ENCODE peak calls at places on chromosomes 1 and 21, in six cellular contexts. I is GM12878, L is K562, V is HepG2, Z is HCT116, M is H1. B is an unnamed sample. For H3K9me3, the result is how much of the 10 kb centered on the place peaks cover.

GRCh38 chr1:27574871-27575831 is 28.8 kb downstream of the AHDC1 start:
- DNase-seq in Z (no peak), I (no peak), M (peak), L (peak), V (no peak), B (peak)

GRCh38 chr1:159171254-159171687 is at the start of gene CADM3:
- DNase-seq in M (peak), V (no peak), I (no peak), Z (no peak), L (no peak), B (no peak)

GRCh38 chr1:10020668-10021067 is 12.1 kb upstream of the UBE4B start:
- DNase-seq in I (no peak), M (no peak), V (no peak), Z (no peak), L (no peak), B (no peak)

GRCh38 chr1:39987869-39988268 is 32.9 kb downstream of the MFSD2A start:
- DNase-seq in L (no peak), Z (no peak), I (no peak), M (no peak), V (no peak), B (no peak)

GRCh38 chr1:224427346-224427745 is 7.3 kb downstream of the WDR26 start:
- DNase-seq in Z (no peak), I (no peak), M (no peak), L (no peak), V (no peak), B (no peak)

GRCh38 chr1:211741116-211741515 is 65.7 kb upstream of the NEK2 start:
- DNase-seq in Z (no peak), M (no peak), V (no peak), L (no peak), I (no peak), B (no peak)

GRCh38 chr1:103194060-103194459 is 85.7 kb upstream of the COL11A1 start:
- DNase-seq in V (no peak), Z (no peak), I (no peak), M (no peak), L (no peak), B (no peak)

GRCh38 chr1:231410041-231410591 is 12.0 kb downstream of the EGLN1 start:
- DNase-seq in I (no peak), L (no peak), V (no peak), M (no peak), Z (no peak), B (no peak)

GRCh38 chr1:109768700-109769325 is 5.1 kb upstream of the EPS8L3 start:
- DNase-seq in M (no peak), V (no peak), Z (no peak), I (no peak), L (no peak), B (no peak)

GRCh38 chr1:56526571-56527174 is 52.7 kb downstream of the PLPP3 start:
- DNase-seq in L (no peak), V (no peak), M (no peak), Z (no peak), I (peak), B (no peak)

GRCh38 chr1:232111616-232112015 is 485.0 kb downstream of the DISC1 start:
- DNase-seq in I (no peak), V (no peak), L (no peak), M (no peak), Z (no peak), B (no peak)

GRCh38 chr1:203419558-203419957 is 56.0 kb upstream of the PRELP start:
- DNase-seq in M (no peak), L (no peak), Z (no peak), I (no peak), V (no peak), B (no peak)

GRCh38 chr1:89356658-89357400 is 7.0 kb upstream of the GBP6 start:
- DNase-seq in I (no peak), V (peak), M (no peak), Z (no peak), L (no peak), B (no peak)

GRCh38 chr1:226369110-226369509 is 38.8 kb downstream of the PARP1 start:
- DNase-seq in I (no peak), L (no peak), Z (no peak), V (no peak), M (no peak), B (no peak)

GRCh38 chr1:203569490-203570318 is 56.9 kb upstream of the ATP2B4 start:
- DNase-seq in L (no peak), M (no peak), Z (no peak), I (no peak), V (no peak), B (no peak)

GRCh38 chr1:194043984-194044755 is 857.8 kb upstream of the B3GALT2 start:
- DNase-seq in I (no peak), V (no peak), M (no peak), L (no peak), Z (no peak), B (no peak)

GRCh38 chr1:230109871-230110667 is 43.0 kb downstream of the GALNT2 start:
- DNase-seq in I (peak), M (no peak), Z (no peak), V (peak), L (no peak), B (no peak)

GRCh38 chr1:169511339-169512028 is 25.7 kb upstream of the SLC19A2 start:
- DNase-seq in L (no peak), I (no peak), M (no peak), V (no peak), Z (no peak), B (no peak)

GRCh38 chr1:178532392-178532791 is 19.5 kb downstream of the TEX35 start:
- DNase-seq in V (peak), Z (peak), M (peak), L (peak), I (no peak), B (peak)

GRCh38 chr1:186374313-186375151 is 521 bp downstream of the TPR start:
- DNase-seq in Z (peak), M (no peak), I (peak), V (peak), L (peak), B (peak)

GRCh38 chr1:232968396-232968795 is 18.0 kb downstream of the NTPCR start:
- DNase-seq in V (no peak), Z (no peak), M (no peak), I (no peak), L (no peak), B (no peak)

GRCh38 chr1:58089898-58090535 is 456.5 kb downstream of the OMA1 start:
- DNase-seq in M (no peak), I (no peak), Z (no peak), L (no peak), V (peak), B (no peak)

GRCh38 chr1:1292442-1292779 is 12.2 kb downstream of the SCNN1D start:
- DNase-seq in Z (no peak), L (no peak), I (no peak), V (no peak), M (no peak), B (no peak)

GRCh38 chr1:200479816-200480215 is 70.0 kb upstream of the ZNF281 start:
- DNase-seq in L (no peak), V (no peak), M (no peak), Z (no peak), I (no peak), B (no peak)

GRCh38 chr1:27418326-27418761 is 25.9 kb downstream of the GPR3 start:
- DNase-seq in M (no peak), L (no peak), I (no peak), Z (no peak), V (no peak), B (no peak)

GRCh38 chr1:29370067-29370466 is 133.7 kb downstream of the PTPRU start:
- DNase-seq in L (no peak), M (no peak), V (no peak), Z (no peak), I (no peak), B (no peak)

GRCh38 chr1:230739564-230739963 is 7.6 kb upstream of the CAPN9 start:
- DNase-seq in I (no peak), M (no peak), L (no peak), V (no peak), Z (no peak), B (no peak)

GRCh38 chr1:27934818-27935549 is at the start of gene SMPDL3B:
- DNase-seq in V (no peak), M (peak), L (peak), I (no peak), Z (peak), B (peak)

GRCh38 chr1:23597635-23598388 is 38.5 kb upstream of the ID3 start:
- DNase-seq in L (no peak), M (no peak), Z (no peak), V (no peak), I (no peak), B (peak)
- TF ChIP-seq ZNF274 in L (no peak), M (no peak), Z (no peak), V (no peak), I (no peak), B (no peak)

DNA sequence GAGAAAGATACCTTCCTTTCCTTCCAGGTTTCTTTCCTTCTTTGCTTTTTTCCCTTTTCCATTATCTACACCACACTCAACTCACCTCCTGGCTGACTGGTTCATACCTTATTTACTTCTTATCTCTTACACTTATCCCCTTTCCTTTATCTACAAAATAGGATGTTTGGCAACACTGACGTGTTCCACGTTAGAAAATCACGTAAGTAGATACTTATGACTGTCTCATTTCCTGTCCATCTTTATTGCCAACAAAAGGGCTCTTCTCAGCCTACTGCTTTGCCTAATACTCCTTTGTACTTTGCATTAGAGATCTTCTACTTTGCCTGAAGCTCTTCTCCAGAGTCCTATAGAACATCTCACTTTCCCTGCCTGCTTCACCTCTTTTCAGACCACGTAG is 25.1 kb downstream of the SYNJ1 start:
- DNase-seq in I (no peak), M (no peak), V (no peak), L (no peak), Z (no peak), B (no peak)
- H3K4me3 ChIP-seq in I (no peak), M (no peak), V (no peak), L (no peak), Z (no peak), B (no peak)

DNA sequence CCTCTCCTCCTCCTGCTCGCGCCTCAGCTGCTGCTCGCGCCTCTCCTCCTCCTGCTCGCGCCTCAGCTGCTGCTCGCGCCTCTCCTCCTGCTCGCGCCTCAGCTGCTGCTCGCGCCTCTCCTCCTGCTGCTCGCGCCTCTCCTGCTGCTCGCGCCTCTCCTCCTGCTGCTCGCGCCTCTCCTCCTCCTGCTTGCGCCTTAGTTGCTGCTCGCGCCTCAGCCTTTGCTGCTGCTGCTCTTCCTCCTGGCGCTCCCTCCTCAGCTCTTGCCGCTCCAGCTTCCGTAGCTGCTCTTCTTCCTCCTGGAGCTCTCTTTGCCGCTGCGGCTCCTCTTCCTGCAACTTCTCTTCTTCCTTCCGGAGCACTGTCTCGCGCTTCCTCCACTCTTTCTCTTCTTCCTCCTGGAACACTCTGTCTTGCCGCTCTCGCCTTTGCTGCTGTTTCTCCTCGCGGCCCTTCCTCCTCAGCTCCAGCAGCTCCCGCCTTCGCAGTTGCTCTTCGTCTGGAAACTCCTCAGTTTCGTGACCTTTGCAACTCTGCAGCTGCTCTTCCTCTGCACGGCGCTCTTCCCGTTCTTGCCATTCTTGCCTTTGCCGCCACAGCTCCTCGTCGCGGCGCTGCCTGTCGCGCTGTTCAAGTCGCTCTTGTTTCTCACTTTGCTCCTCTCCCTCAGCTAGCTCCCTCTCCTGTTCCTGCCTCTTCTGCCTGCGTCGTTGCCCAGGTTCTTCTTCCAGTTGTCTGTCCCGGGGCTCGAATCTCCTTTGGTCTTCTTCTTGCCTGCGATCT is 3.0 kb downstream of the TCHH start:
- DNase-seq in M (peak), V (no peak), Z (no peak), I (no peak), L (no peak), B (peak)
- H3K9me3 ChIP-seq in M (under half), V (under half), Z (under half), I (under half), L (under half), B (half or more)

DNA sequence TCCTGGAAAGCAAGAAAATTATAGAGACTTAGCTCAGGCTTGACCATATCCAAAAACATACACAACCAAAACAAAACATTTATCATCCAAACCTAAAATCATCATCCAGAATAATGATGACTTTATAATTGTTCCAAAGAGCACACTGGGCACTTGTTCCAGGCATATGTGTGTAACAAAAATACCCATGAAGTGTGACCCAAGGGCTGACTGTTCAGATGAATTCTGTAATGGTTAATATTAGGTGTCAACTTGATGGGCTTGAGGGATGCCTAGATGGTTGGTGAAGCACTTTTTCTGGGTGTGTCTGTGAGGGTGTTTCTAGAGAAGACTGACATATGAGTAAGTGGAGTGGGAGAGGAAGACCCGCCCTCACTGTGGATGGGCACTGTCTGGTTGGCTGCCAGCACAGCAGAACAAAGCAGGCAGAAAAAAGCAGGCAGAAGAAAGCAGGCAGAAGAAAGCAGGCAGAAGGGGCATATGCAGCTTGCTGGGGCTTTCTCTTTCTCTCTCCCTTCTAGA is 43.1 kb upstream of the CD2 start:
- DNase-seq in V (no peak), I (no peak), M (no peak), L (no peak), Z (no peak), B (no peak)
- TF ChIP-seq ZNF274 in V (no peak), I (no peak), M (no peak), L (no peak), Z (no peak), B (no peak)

GRCh38 chr1:2571348-2571747 is 15.2 kb downstream of the TNFRSF14 start:
- DNase-seq in I (no peak), M (no peak), L (no peak), Z (no peak), V (no peak), B (no peak)
- H3K4me3 ChIP-seq in I (no peak), M (no peak), L (no peak), Z (no peak), V (no peak), B (no peak)